ENCODE peak calls at places on chromosomes 12 and 14, in six cellular contexts. S is AG09309; F is stimulated activated CD4-positive, alpha-beta T cell treated with anti-CD3 and anti-CD28 coated beads, Interleukin-12 subunit alpha, Interleukin-12 subunit beta, amount 100 ng/mL, for 24 hours; B is mucosa of gallbladder; U is GM12865; H is CD8-positive, alpha-beta memory T cell. V is an unnamed sample.

GRCh38 chr14:48914382-48914781 is 671.8 kb downstream of the RPS29 start:
- DNase-seq in S (no peak), F (no peak), B (no peak), U (no peak), H (no peak), V (no peak)

GRCh38 chr12:125873031-125873430 is 807.8 kb downstream of the AACS start:
- DNase-seq in S (no peak), F (no peak), B (no peak), U (no peak), H (no peak), V (no peak)

GRCh38 chr14:88868558-88869159 is 44.2 kb downstream of the TTC8 start:
- DNase-seq in S (no peak), F (no peak), B (no peak), U (peak), H (no peak), V (peak)

GRCh38 chr14:71290960-71291466 is 383.8 kb downstream of the PCNX1 start:
- DNase-seq in S (peak), F (peak), B (no peak), U (peak), H (no peak), V (no peak)

GRCh38 chr12:15220961-15221885 is at the start of gene RERG:
- DNase-seq in S (peak), F (peak), B (peak), U (peak), H (peak), V (peak)

GRCh38 chr12:52396656-52397055 is 9.5 kb downstream of the KRT82 start:
- DNase-seq in S (no peak), F (no peak), B (no peak), U (no peak), H (no peak), V (no peak)

GRCh38 chr12:88743946-88744685 is 163.8 kb upstream of the KITLG start:
- DNase-seq in S (no peak), F (no peak), B (no peak), U (no peak), H (no peak), V (no peak)

GRCh38 chr14:39734306-39734705 is 302.1 kb upstream of the FBXO33 start:
- DNase-seq in S (no peak), F (no peak), B (no peak), U (no peak), H (no peak), V (no peak)

GRCh38 chr12:118537481-118537917 is 161.1 kb downstream of the SUDS3 start:
- DNase-seq in S (no peak), F (no peak), B (peak), U (no peak), H (no peak), V (no peak)

GRCh38 chr12:78209851-78210493 is 379.3 kb downstream of the NAV3 start:
- DNase-seq in S (no peak), F (no peak), B (no peak), U (no peak), H (no peak), V (no peak)

GRCh38 chr12:103928736-103929050 is 1.5 kb upstream of the HSP90B1 start:
- DNase-seq in S (no peak), F (peak), B (peak), U (peak), H (peak), V (peak)